ENCODE peak calls at places on chromosome 2, in six cellular contexts. Y is NCI-H510A; C is stimulated activated CD4-positive, alpha-beta T cell treated with anti-CD3 and anti-CD28 coated beads, TNF-alpha, amount 100 ng/mL, for 4 hours; W is GM10248; H is PC-3; U is DMS 273 treated with DMSO at 0.1 percent for 48 hours. L is an unnamed sample.

GRCh38 chr2:161481619-161482018 is 65.5 kb downstream of the TBR1 start:
- DNase-seq in Y (no peak), C (no peak), W (no peak), H (no peak), U (no peak), L (no peak)

GRCh38 chr2:55163258-55163657 is 68.8 kb downstream of the CLHC1 start:
- DNase-seq in Y (no peak), C (no peak), W (no peak), H (no peak), U (no peak), L (no peak)

GRCh38 chr2:47033102-47033880 is 117.7 kb upstream of the MCFD2 start:
- DNase-seq in Y (peak; percentile 45), C (no peak), W (no peak), H (peak; percentile 17), U (no peak), L (no peak)

GRCh38 chr2:224837066-224837465 is 120.9 kb upstream of the CCDC195 start:
- DNase-seq in Y (no peak), C (no peak), W (no peak), H (no peak), U (no peak), L (no peak)

GRCh38 chr2:26144031-26144430 is 28.9 kb upstream of the GAREM2 start:
- DNase-seq in Y (no peak), C (no peak), W (no peak), H (peak; percentile 45), U (no peak), L (no peak)

GRCh38 chr2:113202305-113203216 is 28.8 kb downstream of the PSD4 start:
- DNase-seq in Y (no peak), C (no peak), W (no peak), H (no peak), U (no peak), L (no peak)

GRCh38 chr2:232336956-232337700 is 41.4 kb upstream of the ALPP start:
- DNase-seq in Y (no peak), C (no peak), W (no peak), H (no peak), U (no peak), L (no peak)

GRCh38 chr2:157696036-157696435 is 67.4 kb upstream of the ACVR1C start:
- DNase-seq in Y (no peak), C (no peak), W (no peak), H (no peak), U (no peak), L (no peak)

GRCh38 chr2:217268978-217269377 is 409.1 kb upstream of the TNP1 start:
- DNase-seq in Y (no peak), C (no peak), W (no peak), H (no peak), U (no peak), L (no peak)

L was measured in GM13977.